ENCODE peak calls at places on chromosomes 11 and 22, in nine cellular contexts. P is lung, Y is heart right ventricle, V is ovary, Q is lower lobe of right lung, X is OCI-LY7, J is mucosa of descending colon, K is HCT116, S is adrenal gland. F is an unnamed sample.
A peak's percentile ranks its signal among the peaks of the same experiment; 100 is the strongest.

GRCh38 chr11:121770933-121771332 is 318.2 kb upstream of the SORL1-AS1 start:
- DNase-seq in Y (no peak), X (no peak), Q (no peak), J (no peak), S (no peak), V (no peak), P (no peak), K (no peak), F (no peak)

GRCh38 chr22:30591191-30591587 is 521 bp downstream of the PES1 start:
- DNase-seq in J (no peak), S (peak; percentile 11), P (no peak), Y (no peak), V (no peak), K (no peak), X (no peak), Q (no peak), F (no peak)

GRCh38 chr11:77179048-77179447 is 51.0 kb downstream of the MYO7A start:
- DNase-seq in K (no peak), P (no peak), V (no peak), Y (no peak), X (no peak), J (no peak), S (peak; percentile 69), Q (no peak), F (no peak)

GRCh38 chr11:18617688-18618340 is 16.3 kb downstream of the SPTY2D1 start:
- DNase-seq in S (no peak), K (no peak), V (no peak), X (no peak), P (no peak), Y (no peak), J (no peak), Q (no peak), F (no peak)

GRCh38 chr11:117700551-117700950 is 96.5 kb downstream of the DSCAML1 start:
- DNase-seq in X (no peak), Q (no peak), P (no peak), K (no peak), Y (no peak), V (no peak), J (no peak), S (no peak), F (no peak)

GRCh38 chr11:70109006-70109405 is 30.9 kb downstream of the ANO1 start:
- DNase-seq in K (no peak), J (no peak), Y (no peak), X (no peak), Q (no peak), P (no peak), V (no peak), S (no peak), F (no peak)

GRCh38 chr11:2509481-2510001 is 64.7 kb downstream of the KCNQ1 start:
- DNase-seq in P (peak; percentile 26), Q (peak; percentile 39), S (peak; percentile 68), V (peak; percentile 12), Y (peak; percentile 60), K (no peak), J (no peak), X (no peak), F (peak; percentile 59)

GRCh38 chr11:93133710-93134109 is 64.1 kb downstream of the SLC36A4 start:
- DNase-seq in S (no peak), Q (no peak), X (no peak), P (no peak), K (no peak), Y (no peak), V (no peak), J (no peak), F (no peak)

GRCh38 chr11:20964985-20965384 is 295.6 kb downstream of the NELL1 start:
- DNase-seq in S (no peak), J (no peak), X (no peak), P (no peak), V (no peak), Y (no peak), K (no peak), Q (no peak), F (no peak)

DNA sequence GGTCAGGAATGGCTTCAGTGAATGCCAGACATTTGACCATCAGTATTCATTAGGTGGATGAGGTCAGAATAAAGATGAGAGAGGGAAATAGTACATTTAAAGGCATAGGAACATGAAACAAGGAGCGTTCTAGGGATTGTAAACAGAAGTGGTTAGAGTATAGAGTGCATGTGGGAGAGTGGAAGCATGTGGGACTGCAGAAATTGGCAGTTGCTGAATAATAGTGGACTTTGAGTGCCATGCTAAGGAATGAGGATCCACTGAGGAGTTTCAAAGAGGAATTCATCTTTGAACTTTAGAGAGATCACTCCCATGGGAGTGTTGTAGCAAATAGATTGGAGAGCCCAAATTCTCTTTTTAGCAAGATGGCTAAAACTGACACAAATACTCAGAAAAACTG is 7.9 kb downstream of the RNF169 start:
- DNase-seq in V (no peak), P (no peak), K (no peak), Q (no peak), S (no peak), X (no peak), J (no peak), Y (no peak), F (no peak)
- H3K4me1 ChIP-seq in V (peaks cover 6% of the 10 kb centered on the region), P (peaks cover 8% of the 10 kb centered on the region), K (peaks cover 13% of the 10 kb centered on the region), Q (peaks cover 41% of the 10 kb centered on the region), S (peaks cover 31% of the 10 kb centered on the region), X (peaks cover 23% of the 10 kb centered on the region), J (no peaks in the 10 kb centered on the region), Y (peaks cover 50% of the 10 kb centered on the region), F (no peaks in the 10 kb centered on the region)

DNA sequence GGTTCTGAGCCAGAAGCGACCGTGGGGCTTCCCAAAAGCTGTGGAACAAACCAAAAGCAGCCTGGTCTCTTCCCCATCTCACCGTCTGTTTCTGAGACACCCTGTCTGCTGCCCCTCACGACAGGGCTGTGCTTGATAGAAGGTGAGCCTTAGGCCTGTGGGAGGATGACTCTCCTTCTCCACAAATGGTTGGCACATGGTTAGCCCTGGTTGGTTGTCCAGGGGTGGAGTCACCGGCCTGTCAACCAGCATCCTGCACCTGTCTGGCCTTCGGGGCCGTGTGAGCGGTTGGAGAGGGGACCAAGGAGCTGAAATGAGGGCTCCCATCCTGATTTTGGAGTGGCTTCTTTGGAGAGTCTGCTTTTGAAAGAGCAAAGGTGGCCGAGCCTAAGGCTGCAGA is 135.3 kb downstream of the PKNOX2 start:
- DNase-seq in X (no peak), K (no peak), Y (no peak), S (no peak), V (no peak), P (no peak), J (no peak), Q (no peak), F (no peak)
- TF ChIP-seq CTCF in X (no peak), K (no peak), Y (no peak), S (no peak), V (no peak), P (no peak), J (no peak), Q (no peak), F (no peak)

GRCh38 chr11:75325713-75326438 is 25.6 kb downstream of the ARRB1 start:
- DNase-seq in Q (peak; percentile 62), S (peak; percentile 52), X (no peak), P (no peak), V (no peak), K (peak; percentile 71), Y (peak; percentile 45), J (peak; percentile 54), F (peak; percentile 89)

GRCh38 chr11:75326439-75326810 is 25.0 kb downstream of the ARRB1 start:
- DNase-seq in K (no peak), Y (no peak), J (no peak), S (no peak), P (no peak), Q (no peak), X (no peak), V (no peak), F (no peak)

GRCh38 chr11:75324189-75324588 is 27.3 kb downstream of the ARRB1 start:
- DNase-seq in K (no peak), J (no peak), Q (no peak), P (no peak), V (no peak), X (no peak), Y (no peak), S (no peak), F (no peak)

GRCh38 chr11:75323609-75324008 is 27.9 kb downstream of the ARRB1 start:
- DNase-seq in K (no peak), J (peak; percentile 71), S (no peak), V (no peak), X (no peak), Y (no peak), Q (no peak), P (no peak), F (no peak)

DNA sequence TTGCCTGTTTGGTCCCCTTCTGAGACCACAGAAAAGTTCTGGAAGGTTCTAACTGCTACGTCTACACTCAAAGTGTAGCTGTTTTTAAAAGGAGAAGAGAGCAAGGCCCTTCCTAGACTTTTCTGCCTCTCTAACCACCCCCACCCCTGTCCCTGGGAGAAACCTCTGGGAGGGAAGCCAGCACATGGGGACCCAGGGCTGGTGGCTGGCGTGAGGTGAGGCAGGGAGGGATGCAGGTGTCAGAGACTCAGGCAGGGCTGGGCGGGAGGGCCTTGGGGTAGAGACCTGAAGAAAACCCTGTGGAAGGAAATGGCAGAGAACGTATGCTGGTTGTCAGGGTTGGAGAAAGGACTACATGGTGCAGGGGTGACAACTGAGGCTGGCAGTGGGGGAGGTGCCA is 26.7 kb downstream of the ARRB1 start:
- DNase-seq in Y (no peak), K (no peak), V (no peak), S (no peak), P (no peak), J (no peak), Q (no peak), X (no peak), F (no peak)
- H3K4me1 ChIP-seq in Y (peaks cover 71% of the 10 kb centered on the region), K (peaks cover 57% of the 10 kb centered on the region), V (peaks cover 15% of the 10 kb centered on the region), S (peaks cover 11% of the 10 kb centered on the region), P (no peaks in the 10 kb centered on the region), J (peaks cover 63% of the 10 kb centered on the region), Q (peaks cover 88% of the 10 kb centered on the region), X (peaks cover 5% of the 10 kb centered on the region), F (peaks cover 54% of the 10 kb centered on the region)

DNA sequence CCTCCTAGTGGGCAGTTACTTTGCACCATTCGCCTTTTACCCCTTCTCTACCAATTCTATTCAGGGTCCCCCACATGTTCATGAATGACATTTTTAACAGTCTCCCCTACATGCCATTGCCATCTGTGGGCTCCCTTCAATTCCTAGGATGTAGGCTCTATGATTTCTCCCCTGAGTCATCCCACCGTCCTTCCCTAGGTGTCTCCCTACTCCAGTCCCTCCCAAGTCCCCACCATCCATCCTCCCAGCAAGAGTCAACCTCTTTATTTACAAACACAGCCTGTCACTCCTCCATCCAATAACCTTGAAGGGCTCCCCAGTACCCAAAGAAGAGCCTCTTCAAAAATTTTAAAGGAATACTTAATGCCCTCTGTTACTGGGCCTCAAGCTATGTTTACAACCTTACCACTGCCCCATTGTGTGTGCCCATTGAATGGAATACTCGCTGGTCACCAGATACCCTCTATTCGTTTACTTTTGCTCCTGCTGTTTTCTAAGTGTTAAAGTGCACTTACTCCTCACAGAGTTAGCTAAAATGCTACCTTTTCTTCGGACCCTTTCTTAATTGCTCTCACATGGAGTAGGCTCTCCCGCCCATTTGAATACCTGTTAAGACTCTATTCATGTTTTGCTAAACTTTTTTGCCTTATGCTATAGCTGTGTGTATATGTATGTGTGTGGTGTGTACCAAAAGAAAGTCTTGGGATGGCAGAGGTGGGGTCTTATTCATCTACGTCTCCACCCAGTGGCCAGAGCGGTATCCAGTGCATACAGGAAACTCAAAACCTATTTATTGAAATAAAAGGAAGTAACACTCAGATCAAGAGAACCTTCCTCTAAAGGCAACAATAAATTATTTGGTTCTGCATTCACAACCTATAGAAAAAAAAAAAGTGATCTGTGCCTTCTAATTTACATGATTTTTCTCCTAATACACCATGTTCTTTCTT is 235.8 kb upstream of the CCDC90B start:
- DNase-seq in K (no peak), Q (no peak), Y (no peak), J (no peak), X (peak; percentile 32), V (no peak), S (no peak), P (no peak), F (no peak)
- TF ChIP-seq CTCF in K (peak; percentile 24), Q (no peak), Y (no peak), J (no peak), X (peak; percentile 58), V (no peak), S (no peak), P (no peak), F (no peak)